ENCODE peak calls at places on chromosome 9, in four cellular contexts. E, C, U and D are unnamed samples.

GRCh38 chr9:19379697-19380046 is 364 bp downstream of the RPS6 start:
- DNase-seq in U (no peak), C (no peak), E (no peak), D (no peak)

GRCh38 chr9:134694714-134695113 is 53.1 kb downstream of the COL5A1 start:
- DNase-seq in U (no peak), E (no peak), C (no peak), D (no peak)

GRCh38 chr9:93652604-93653592 is 76.5 kb downstream of the PHF2 start:
- DNase-seq in E (no peak), C (no peak), U (no peak), D (no peak)

GRCh38 chr9:101376117-101376866 is 8.5 kb downstream of the BAAT start:
- DNase-seq in C (no peak), U (no peak), E (no peak), D (no peak)

GRCh38 chr9:125942111-125942510 is 194.9 kb downstream of the PBX3 start:
- DNase-seq in C (no peak), E (no peak), U (no peak), D (no peak)

GRCh38 chr9:93064392-93065124 is 6.1 kb downstream of the SUSD3 start:
- DNase-seq in E (no peak), U (no peak), C (no peak), D (no peak)

GRCh38 chr9:136691316-136692189 is 4.3 kb upstream of the AGPAT2 start:
- DNase-seq in U (no peak), E (peak; percentile 36), C (no peak), D (no peak)

GRCh38 chr9:93295031-93295430 is 111.1 kb downstream of the WNK2 start:
- DNase-seq in U (no peak), C (no peak), E (no peak), D (no peak)

GRCh38 chr9:36731068-36731467 is 158.4 kb downstream of the MELK start:
- DNase-seq in C (no peak), E (no peak), U (no peak), D (no peak)

GRCh38 chr9:97940233-97940632 is 2.3 kb upstream of the HEMGN start:
- DNase-seq in U (no peak), E (no peak), C (no peak), D (no peak)

GRCh38 chr9:122075135-122076030 is 17.7 kb downstream of the TTLL11 start:
- DNase-seq in E (no peak), C (no peak), U (no peak), D (no peak)

GRCh38 chr9:127905788-127906191 is 6.4 kb upstream of the ST6GALNAC6 start:
- DNase-seq in U (no peak), E (peak; percentile 21), C (no peak), D (no peak)

GRCh38 chr9:127129718-127130085 is 7.3 kb upstream of the ANGPTL2 start:
- DNase-seq in E (no peak), C (no peak), U (no peak), D (no peak)

GRCh38 chr9:1521547-1521946 is 471.4 kb downstream of the DMRT2 start:
- DNase-seq in U (no peak), C (no peak), E (no peak), D (no peak)

GRCh38 chr9:88173378-88173999 is 35.2 kb upstream of the SPATA31C2 start:
- DNase-seq in U (peak; percentile 75), C (peak; percentile 81), E (no peak), D (peak; percentile 68)

GRCh38 chr9:14769235-14769580 is 46.7 kb upstream of the CER1 start:
- DNase-seq in E (no peak), U (peak; percentile 28), C (peak; percentile 10), D (peak; percentile 11)
- TF ChIP-seq CTCF in E (no peak), U (peak; percentile 25), C (peak; percentile 36), D (no peak)

GRCh38 chr9:2967779-2968178 is 123.9 kb upstream of the PUM3 start:
- DNase-seq in E (no peak), C (no peak), U (no peak), D (no peak)
- TF ChIP-seq CTCF in E (no peak), C (no peak), U (no peak), D (no peak)

GRCh38 chr9:72615931-72616330 is 94.5 kb downstream of the TMC1 start:
- DNase-seq in E (no peak), U (no peak), C (no peak), D (no peak)

GRCh38 chr9:72614057-72614456 is 92.6 kb downstream of the TMC1 start:
- DNase-seq in U (no peak), C (no peak), E (no peak), D (no peak)

DNA sequence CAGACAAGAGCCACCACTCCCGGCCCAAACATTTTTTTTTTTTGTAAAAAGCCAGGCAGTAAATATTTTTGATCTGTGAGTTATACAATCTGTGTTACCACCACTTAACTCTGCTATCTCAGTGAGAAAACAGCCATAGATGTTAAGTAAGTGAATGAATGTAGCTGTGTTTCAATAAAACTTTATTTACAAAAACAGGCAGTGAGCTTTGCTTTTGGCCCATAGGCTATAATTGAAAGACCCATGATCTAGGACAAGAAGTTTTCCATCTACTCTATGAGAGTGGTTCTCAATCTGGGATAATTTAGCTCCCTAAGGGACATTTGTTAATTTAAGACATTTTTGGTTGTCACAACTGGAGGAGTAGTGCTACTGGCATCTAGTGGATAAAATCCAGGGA is 91.0 kb downstream of the TMC1 start:
- DNase-seq in E (no peak), C (no peak), U (no peak), D (no peak)
- TF ChIP-seq CTCF in E (no peak), C (peak; percentile 11), U (no peak), D (no peak)

GRCh38 chr9:89796606-89797005 is 191.8 kb downstream of the GADD45G start:
- DNase-seq in U (no peak), C (no peak), E (no peak), D (no peak)

GRCh38 chr9:89797255-89797654 is 192.4 kb downstream of the GADD45G start:
- DNase-seq in C (no peak), E (no peak), U (no peak), D (no peak)

GRCh38 chr9:89794918-89795317 is 190.1 kb downstream of the GADD45G start:
- DNase-seq in C (no peak), E (peak; percentile 40), U (no peak), D (no peak)

GRCh38 chr9:89793551-89793950 is 188.7 kb downstream of the GADD45G start:
- DNase-seq in E (no peak), C (no peak), U (no peak), D (no peak)

DNA sequence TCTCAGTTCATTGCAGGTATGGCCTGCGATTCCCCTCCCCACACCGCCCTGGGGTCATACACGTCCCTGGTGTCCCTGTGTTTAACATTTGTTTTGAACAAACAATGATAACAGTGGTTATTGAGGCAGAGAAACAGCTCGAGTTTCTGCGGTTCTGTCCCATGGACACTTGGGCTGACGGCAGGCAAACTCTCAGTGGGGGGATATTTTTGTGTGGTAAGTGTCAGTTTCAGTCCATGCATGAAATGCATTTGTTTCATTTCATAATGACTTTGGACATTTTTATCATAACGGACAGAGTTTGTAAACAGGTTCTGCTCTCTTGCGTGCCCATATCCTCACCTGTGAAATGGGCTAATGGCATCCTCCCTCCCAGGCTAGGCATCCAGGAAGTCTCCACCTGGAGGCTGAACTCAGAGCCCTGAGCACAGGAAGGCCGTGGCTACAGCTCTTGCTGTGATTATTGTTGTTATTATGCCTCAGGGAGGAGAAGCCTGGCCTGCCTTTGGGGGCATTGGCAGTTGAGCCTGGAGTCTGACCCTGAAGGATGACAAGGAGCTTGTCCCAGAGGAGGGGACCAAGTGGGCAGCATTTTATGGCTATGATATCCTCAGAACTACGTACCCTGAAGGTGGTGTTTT is 190.9 kb downstream of the GADD45G start:
- DNase-seq in E (no peak), U (no peak), C (no peak), D (no peak)
- TF ChIP-seq CTCF in E (no peak), U (no peak), C (no peak), D (no peak)

DNA sequence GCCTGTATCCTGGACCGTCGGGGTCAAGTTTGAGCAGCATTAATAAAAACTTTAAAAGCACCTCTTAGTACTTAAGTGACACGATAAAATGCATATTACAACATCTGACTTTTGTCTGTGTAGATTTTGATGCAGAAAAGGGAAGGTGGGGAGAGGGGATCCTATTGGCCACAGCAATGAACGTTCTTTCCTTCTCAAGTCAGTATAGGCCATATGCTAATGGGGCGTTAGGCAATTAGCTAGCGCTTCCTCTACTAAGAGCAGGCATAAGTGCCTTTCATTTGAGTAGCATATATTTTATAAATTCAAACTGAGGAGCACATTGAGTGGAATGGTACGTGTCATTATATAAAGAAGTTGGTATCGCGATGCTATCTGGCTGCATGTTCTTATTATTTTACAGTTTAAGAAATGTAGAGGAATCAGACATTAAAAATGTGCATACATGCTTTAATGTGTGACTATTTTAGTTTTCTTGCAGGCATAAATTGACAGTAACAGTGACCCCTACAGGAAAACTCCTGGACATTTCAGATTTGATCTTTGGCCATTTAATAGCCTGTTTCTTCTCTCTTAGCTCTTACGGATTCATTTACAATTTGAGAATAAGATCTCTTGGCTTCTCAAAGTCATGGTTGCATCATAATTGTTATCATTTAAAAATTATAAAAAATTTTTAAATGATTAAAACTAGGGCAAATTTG is 1.1 kb upstream of the GNA14 start:
- DNase-seq in E (no peak), U (no peak), C (peak; percentile 10), D (no peak)
- TF ChIP-seq CTCF in E (peak; percentile 11), U (peak; percentile 54), C (peak; percentile 49), D (no peak)

DNA sequence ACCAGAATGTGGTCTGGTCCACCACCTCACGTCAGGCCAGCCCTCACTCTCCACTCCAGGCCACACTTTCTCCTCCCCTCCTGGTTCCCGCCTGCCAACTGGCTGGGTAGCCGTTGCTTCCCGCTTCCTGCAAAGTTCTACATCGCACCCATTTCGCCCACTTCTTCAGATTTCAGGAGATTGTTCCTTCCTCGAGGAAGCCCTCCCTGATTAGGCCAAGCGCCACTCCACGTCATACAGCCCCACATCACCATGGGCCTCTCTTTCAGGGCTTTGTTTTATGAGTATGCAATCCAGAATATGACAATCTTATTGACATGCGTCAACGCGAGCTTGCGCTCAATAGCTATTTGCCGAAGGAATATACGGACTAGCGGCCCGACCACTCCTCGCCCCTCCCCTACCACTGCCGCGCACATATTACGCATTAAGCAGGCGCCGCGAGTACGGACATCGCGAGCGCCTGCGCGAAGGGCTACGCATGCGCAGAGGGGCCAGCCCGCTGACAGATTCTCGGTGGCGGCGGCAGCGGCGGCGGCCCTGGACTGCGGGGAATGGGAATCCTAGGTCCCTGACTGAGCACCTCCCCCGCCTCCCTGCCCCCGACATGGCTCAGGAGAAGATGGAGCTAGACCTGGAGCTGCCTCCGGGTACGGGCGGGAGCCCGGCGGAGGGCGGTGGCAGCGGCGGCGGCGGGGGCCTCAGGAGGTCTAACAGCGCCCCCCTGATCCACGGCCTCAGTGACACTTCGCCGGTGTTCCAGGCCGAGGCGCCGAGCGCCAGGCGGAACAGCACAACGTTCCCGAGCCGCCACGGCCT is 74.7 kb downstream of the PIP5K1B start:
- DNase-seq in U (peak; percentile 95), E (peak; percentile 92), C (peak; percentile 81), D (peak; percentile 91)
- TF ChIP-seq CTCF in U (peak; percentile 32), E (no peak), C (peak; percentile 31), D (no peak)

DNA sequence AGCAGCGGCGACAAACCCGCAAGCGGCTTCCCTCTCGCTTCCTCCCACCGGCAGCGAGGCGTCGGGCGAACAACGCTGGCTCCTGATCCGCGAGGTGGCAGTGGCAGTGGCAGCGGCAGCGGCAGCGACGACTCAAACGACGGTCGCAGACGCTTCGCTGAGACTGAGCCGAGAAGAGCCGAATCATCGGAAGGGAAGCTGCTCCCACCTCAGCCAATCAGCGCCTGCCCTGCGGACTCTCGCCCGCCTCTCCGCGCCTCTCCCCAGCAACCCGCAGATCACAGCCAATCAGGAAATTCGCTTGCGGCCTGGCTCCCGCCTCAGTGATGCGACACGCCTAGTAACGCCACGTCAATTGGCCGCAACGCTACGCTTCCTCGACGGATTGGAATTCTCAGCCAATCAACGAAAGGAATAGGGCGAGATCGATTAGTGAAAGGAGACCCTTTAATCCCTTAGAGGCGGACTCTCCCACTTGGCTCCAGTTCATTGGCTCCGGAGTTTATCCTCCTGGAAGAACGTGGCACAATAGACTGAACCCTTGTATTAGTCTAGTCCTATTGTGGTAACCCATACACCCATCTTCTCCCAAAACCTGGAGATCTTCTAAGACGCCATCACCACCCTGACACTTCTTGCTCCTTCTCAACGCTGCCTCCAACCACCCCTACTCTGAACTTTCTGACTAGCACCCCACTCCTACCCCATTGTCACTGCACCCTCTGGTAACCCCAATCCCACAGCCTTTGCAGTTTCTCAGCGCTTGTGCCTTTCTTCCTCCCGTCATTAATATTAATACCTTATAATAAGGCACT is at the start of gene VCP:
- DNase-seq in E (peak; percentile 99), U (peak; percentile 99), C (peak; percentile 99), D (peak; percentile 94)
- TF ChIP-seq CTCF in E (no peak), U (no peak), C (no peak), D (no peak)